ENCODE peak calls at places on chromosomes 16 and 17, in seven cellular contexts. B, G, H, C, S, T and O are unnamed samples.

GRCh38 chr17:30312218-30312617 is 20.5 kb upstream of the BLMH start:
- ATAC-seq in B (no peak), S (no peak), H (no peak), G (peak), T (no peak), C (no peak), O (peak)

GRCh38 chr17:28937044-28937729 is 14.1 kb downstream of the PHF12 start:
- ATAC-seq in G (peak), B (no peak), C (peak), S (peak), H (no peak), T (no peak), O (peak)

GRCh38 chr16:22007159-22007508 is 777 bp upstream of the MOSMO start:
- ATAC-seq in T (no peak), C (no peak), S (no peak), G (no peak), H (no peak), B (no peak), O (no peak)

GRCh38 chr16:411576-412265 is 10.0 kb downstream of the DECR2 start:
- ATAC-seq in C (no peak), S (no peak), G (peak), T (no peak), H (no peak), B (no peak), O (peak)

GRCh38 chr16:27195941-27196595 is 7.3 kb upstream of the KDM8 start:
- ATAC-seq in B (peak), H (no peak), G (peak), S (no peak), T (peak), C (no peak), O (no peak)

GRCh38 chr17:74592087-74592990 is at the start of gene CD300LD:
- ATAC-seq in C (no peak), G (no peak), H (peak), T (peak), B (no peak), S (no peak), O (no peak)

GRCh38 chr17:6627019-6627418 is 13.5 kb downstream of the KIAA0753 start:
- ATAC-seq in G (peak), C (no peak), H (no peak), T (no peak), S (no peak), B (no peak), O (no peak)

GRCh38 chr16:27928542-27928941 is 135.0 kb downstream of the GSG1L start:
- ATAC-seq in G (no peak), H (no peak), B (no peak), T (no peak), C (no peak), S (no peak), O (no peak)

GRCh38 chr17:68499587-68499986 is 12.6 kb upstream of the PRKAR1A start:
- ATAC-seq in B (no peak), G (no peak), C (no peak), S (no peak), T (no peak), H (no peak), O (no peak)

GRCh38 chr16:50166511-50167500 is 13.7 kb downstream of the TENT4B start:
- ATAC-seq in G (peak), C (peak), H (no peak), B (peak), T (no peak), S (no peak), O (no peak)

GRCh38 chr16:27489906-27490305 is 59.8 kb downstream of the GTF3C1 start:
- ATAC-seq in H (no peak), G (no peak), S (no peak), B (no peak), T (no peak), C (no peak), O (no peak)

GRCh38 chr17:73068322-73069153 is 23.9 kb downstream of the SLC39A11 start:
- ATAC-seq in S (no peak), G (peak), T (no peak), B (no peak), C (peak), H (no peak), O (peak)

GRCh38 chr16:24974859-24975258 is 40.3 kb downstream of the ARHGAP17 start:
- ATAC-seq in B (no peak), S (no peak), C (no peak), T (no peak), H (no peak), G (no peak), O (no peak)

GRCh38 chr16:57601801-57602478 is 26.5 kb upstream of the ADGRG1 start:
- ATAC-seq in S (no peak), B (peak), T (peak), G (peak), C (no peak), H (peak), O (no peak)

GRCh38 chr16:87541004-87541881 is 48.4 kb upstream of the ZCCHC14 start:
- ATAC-seq in B (no peak), C (peak), G (peak), S (peak), H (no peak), T (no peak), O (peak)

GRCh38 chr17:53119773-53120172 is 703.0 kb upstream of the KIF2B start:
- ATAC-seq in S (no peak), T (no peak), B (no peak), H (no peak), G (no peak), C (no peak), O (no peak)

GRCh38 chr17:55495239-55495638 is 16.0 kb downstream of the SMIM36 start:
- ATAC-seq in C (no peak), T (no peak), H (no peak), G (peak), S (no peak), B (no peak), O (no peak)

GRCh38 chr16:66950437-66950836 is 10.6 kb upstream of the CES3 start:
- ATAC-seq in C (no peak), T (no peak), H (no peak), B (no peak), S (no peak), G (no peak), O (no peak)

GRCh38 chr17:76935331-76935730 is 67.1 kb downstream of the MGAT5B start:
- ATAC-seq in G (no peak), T (no peak), B (no peak), C (no peak), S (no peak), H (no peak), O (no peak)

GRCh38 chr17:17395885-17396284 is 80.9 kb upstream of the MED9 start:
- ATAC-seq in G (no peak), C (no peak), H (no peak), T (no peak), S (no peak), B (no peak), O (no peak)

GRCh38 chr16:10765772-10766171 is 22.1 kb downstream of the NUBP1 start:
- ATAC-seq in T (peak), B (peak), H (peak), G (peak), S (no peak), C (no peak), O (peak)

GRCh38 chr17:28900986-28901726 is 1.7 kb downstream of the DHRS13 start:
- ATAC-seq in G (no peak), S (no peak), T (no peak), C (no peak), H (no peak), B (no peak), O (no peak)

GRCh38 chr17:46163316-46163715 is 29.9 kb downstream of the KANSL1 start:
- ATAC-seq in S (no peak), T (peak), G (peak), B (no peak), C (peak), H (no peak), O (peak)

GRCh38 chr16:11630230-11631056 is 37.8 kb upstream of the SNN start:
- ATAC-seq in H (no peak), C (no peak), S (no peak), T (peak), G (no peak), B (no peak), O (peak)

GRCh38 chr17:31433091-31433790 is 41.8 kb downstream of the RAB11FIP4 start:
- ATAC-seq in S (no peak), C (no peak), H (no peak), T (peak), G (no peak), B (peak), O (no peak)

GRCh38 chr17:29682987-29683386 is 60.3 kb upstream of the CORO6 start:
- ATAC-seq in G (peak), C (peak), T (no peak), S (no peak), B (no peak), H (no peak), O (peak)

GRCh38 chr17:57603978-57604377 is 141.1 kb downstream of the CCDC182 start:
- ATAC-seq in C (peak), B (peak), T (peak), H (peak), S (no peak), G (peak), O (no peak)

GRCh38 chr16:82280867-82281266 is 110.8 kb upstream of the MPHOSPH6 start:
- ATAC-seq in T (no peak), S (no peak), B (no peak), C (no peak), G (no peak), H (no peak), O (no peak)

GRCh38 chr17:58335779-58336455 is 7.3 kb upstream of the TSPOAP1 start:
- ATAC-seq in G (peak), B (peak), S (no peak), H (peak), C (no peak), T (peak), O (no peak)

GRCh38 chr17:41823141-41823524 is 10.3 kb downstream of the FKBP10 start:
- ATAC-seq in S (no peak), G (no peak), T (no peak), C (no peak), B (no peak), H (no peak), O (no peak)

GRCh38 chr17:29219378-29220047 is 27.1 kb upstream of the CRYBA1 start:
- ATAC-seq in C (peak), B (peak), T (peak), S (peak), H (peak), G (peak), O (peak)

GRCh38 chr16:60127196-60127595 is 1393.1 kb upstream of the GOT2 start:
- ATAC-seq in S (no peak), H (no peak), B (no peak), G (no peak), C (peak), T (no peak), O (no peak)

GRCh38 chr17:7308625-7309433 is 1.4 kb downstream of the EIF5A start:
- ATAC-seq in H (peak), G (peak), T (peak), S (peak), C (peak), B (peak), O (peak)

GRCh38 chr16:57773680-57774295 is 28.5 kb downstream of the KIFC3 start:
- ATAC-seq in H (no peak), S (no peak), C (no peak), B (no peak), T (no peak), G (no peak), O (no peak)